ENCODE peak calls at places on chromosomes 16 and 17, in four cellular contexts. D is HepG2, T is GM12878, J is SK-N-SH. G is an unnamed sample. For H3K4me1, the result is how much of the 10 kb centered on the place peaks cover.

GRCh38 chr17:44278006-44278405 is 10.1 kb upstream of the SLC4A1 start:
- DNase-seq in T (no peak), J (no peak), D (no peak), G (no peak)

GRCh38 chr16:9846362-9847099 is 335.7 kb downstream of the GRIN2A start:
- DNase-seq in T (no peak), J (no peak), D (no peak), G (no peak)

GRCh38 chr17:2867441-2868424 is 71.5 kb downstream of the RAP1GAP2 start:
- DNase-seq in J (no peak), D (peak), T (no peak), G (no peak)

GRCh38 chr16:57834936-57835335 is 32.6 kb upstream of the KIFC3 start:
- DNase-seq in D (no peak), T (no peak), J (no peak), G (no peak)

GRCh38 chr17:70021726-70022125 is 53.3 kb upstream of the KCNJ16 start:
- DNase-seq in T (no peak), D (no peak), J (no peak), G (no peak)

GRCh38 chr17:68704897-68705296 is 103.7 kb upstream of the FAM20A start:
- DNase-seq in D (no peak), T (no peak), J (no peak), G (no peak)

GRCh38 chr17:64004903-64005733 is 7.0 kb downstream of the PRR29 start:
- DNase-seq in D (no peak), T (no peak), J (peak), G (no peak)

GRCh38 chr16:69520413-69520799 is 45.4 kb upstream of the NFAT5 start:
- DNase-seq in D (no peak), T (no peak), J (no peak), G (no peak)

GRCh38 chr16:56736476-56736875 is 6.5 kb downstream of the NUP93 start:
- DNase-seq in D (no peak), T (no peak), J (no peak), G (no peak)

GRCh38 chr16:51050379-51050710 is 100.7 kb downstream of the SALL1 start:
- DNase-seq in D (peak), T (no peak), J (no peak), G (no peak)

GRCh38 chr17:12985431-12986285 is 32.2 kb downstream of the ELAC2 start:
- DNase-seq in J (no peak), T (no peak), D (no peak), G (no peak)
- TF ChIP-seq CTCF in J (no peak), T (no peak), D (no peak), G (no peak)

GRCh38 chr17:39626671-39627169 is at the start of gene PPP1R1B:
- DNase-seq in J (peak), T (no peak), D (no peak), G (no peak)

GRCh38 chr17:39627717-39628516 is 1.2 kb downstream of the PPP1R1B start:
- DNase-seq in T (no peak), D (no peak), J (no peak), G (no peak)

GRCh38 chr17:39626171-39626670 is 531 bp upstream of the PPP1R1B start:
- DNase-seq in J (peak), D (no peak), T (no peak), G (no peak)

GRCh38 chr17:39628655-39629493 is 2.1 kb downstream of the PPP1R1B start:
- DNase-seq in D (no peak), J (no peak), T (no peak), G (no peak)

DNA sequence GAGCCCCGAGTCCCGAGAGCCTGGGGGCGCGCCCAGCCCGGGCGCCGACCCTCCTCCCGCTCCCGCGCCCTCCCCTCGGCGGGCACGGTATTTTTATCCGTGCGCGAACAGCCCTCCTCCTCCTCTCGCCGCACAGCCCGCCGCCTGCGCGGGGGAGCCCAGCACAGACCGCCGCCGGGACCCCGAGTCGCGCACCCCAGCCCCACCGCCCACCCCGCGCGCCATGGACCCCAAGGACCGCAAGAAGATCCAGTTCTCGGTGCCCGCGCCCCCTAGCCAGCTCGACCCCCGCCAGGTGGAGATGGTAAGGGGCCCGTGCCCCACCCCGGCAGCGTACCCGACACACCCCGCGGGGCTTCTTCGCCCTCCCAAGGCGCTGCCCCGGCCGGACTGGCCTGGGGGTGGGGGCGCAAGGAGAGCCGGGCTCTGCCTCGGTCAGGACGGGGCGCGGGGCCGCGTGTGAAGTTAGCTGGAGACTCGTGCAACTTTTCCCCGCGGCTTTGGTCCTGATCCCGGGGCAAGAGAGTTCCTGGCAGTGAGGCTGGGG is 491 bp downstream of the PPP1R1B start:
- DNase-seq in T (no peak), D (no peak), J (peak), G (no peak)
- H3K4me1 ChIP-seq in T (under half), D (half or more), J (under half), G (under half)

DNA sequence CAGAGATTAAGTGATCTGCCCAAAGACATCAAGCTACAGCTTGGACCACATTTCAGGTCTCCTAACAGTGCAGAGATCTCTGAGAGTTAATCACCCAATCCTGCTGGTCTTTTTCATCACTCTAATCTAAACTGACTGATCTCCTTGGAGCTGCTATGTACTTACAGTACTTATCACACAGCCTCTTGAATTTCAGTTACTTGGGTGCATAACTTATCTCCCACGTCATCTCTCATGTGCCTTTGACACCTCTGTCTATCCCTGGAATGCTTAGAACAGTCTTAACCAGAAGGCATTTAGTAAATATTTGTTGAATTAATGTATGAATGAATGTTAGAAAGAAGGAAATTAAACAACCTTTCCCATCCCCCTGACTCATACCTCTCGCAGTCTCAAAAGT is 139.1 kb downstream of the SNX11 start:
- DNase-seq in D (no peak), T (no peak), J (no peak), G (no peak)
- TF ChIP-seq EP300 in D (no peak), T (no peak), J (no peak), G (no peak)

GRCh38 chr17:33288954-33289353 is 4.1 kb downstream of the ASIC2 start:
- DNase-seq in T (no peak), J (no peak), D (no peak), G (no peak)

GRCh38 chr17:33292184-33292980 is 713 bp downstream of the ASIC2 start:
- DNase-seq in J (peak), T (no peak), D (no peak), G (no peak)

GRCh38 chr17:33292981-33293867 is at the start of gene ASIC2:
- DNase-seq in D (no peak), J (peak), T (no peak), G (peak)

GRCh38 chr17:33290156-33290697 is 2.9 kb downstream of the ASIC2 start:
- DNase-seq in T (no peak), D (no peak), J (no peak), G (no peak)

DNA sequence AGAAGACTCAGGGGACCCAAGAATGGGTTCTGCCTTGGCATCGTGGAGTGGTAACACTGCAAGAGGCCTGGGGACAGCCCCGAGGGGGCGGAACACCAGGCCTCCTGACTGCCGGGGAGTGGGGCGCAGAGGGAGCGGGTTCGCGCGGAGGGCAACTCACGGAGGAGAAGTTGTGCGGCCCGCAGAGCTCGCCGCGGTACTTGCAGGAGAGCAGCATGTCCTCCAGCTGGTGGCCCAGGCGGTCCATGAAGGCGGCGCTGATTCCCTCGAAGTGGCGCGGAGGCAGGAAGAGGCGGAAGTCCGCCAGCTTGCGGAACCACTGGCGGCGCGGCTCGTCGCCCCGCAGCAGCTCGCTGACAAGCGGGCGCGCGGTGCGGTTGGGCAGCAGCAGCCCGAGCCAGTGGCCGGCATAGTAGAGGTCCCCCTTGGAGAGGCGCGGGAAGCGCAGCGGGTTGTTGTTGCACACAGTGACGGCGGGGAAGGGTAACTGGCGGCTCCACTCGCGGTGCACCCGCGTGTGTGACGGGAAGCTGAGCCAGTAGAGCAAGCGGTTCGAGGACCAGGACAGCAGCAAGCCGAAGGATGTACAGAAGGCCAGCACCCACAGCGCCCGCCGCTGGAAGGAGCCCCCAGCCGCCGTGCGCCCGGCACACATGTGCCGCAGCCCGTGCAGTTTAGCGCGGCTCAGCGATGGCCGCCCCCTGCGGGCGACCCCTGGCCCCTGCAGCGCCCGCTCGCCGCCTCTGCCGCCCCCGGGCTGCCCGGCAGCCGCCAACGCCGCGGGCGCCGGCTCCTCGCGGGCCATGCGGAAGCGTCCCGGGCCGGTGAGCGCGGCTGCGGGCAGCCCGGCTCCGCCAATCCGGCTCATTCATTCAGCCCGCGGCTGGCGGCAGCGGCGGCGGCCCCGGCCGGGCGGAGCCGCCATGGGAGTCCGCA is 1.6 kb downstream of the ASIC2 start:
- DNase-seq in D (no peak), T (no peak), J (peak), G (no peak)
- TF ChIP-seq CTCF in D (no peak), T (no peak), J (peak), G (no peak)

GRCh38 chr16:720507-720989 is 398 bp upstream of the ANTKMT start:
- DNase-seq in J (peak), D (no peak), T (no peak), G (no peak)
- H3K4me1 ChIP-seq in J (under half), D (under half), T (under half), G (under half)

DNA sequence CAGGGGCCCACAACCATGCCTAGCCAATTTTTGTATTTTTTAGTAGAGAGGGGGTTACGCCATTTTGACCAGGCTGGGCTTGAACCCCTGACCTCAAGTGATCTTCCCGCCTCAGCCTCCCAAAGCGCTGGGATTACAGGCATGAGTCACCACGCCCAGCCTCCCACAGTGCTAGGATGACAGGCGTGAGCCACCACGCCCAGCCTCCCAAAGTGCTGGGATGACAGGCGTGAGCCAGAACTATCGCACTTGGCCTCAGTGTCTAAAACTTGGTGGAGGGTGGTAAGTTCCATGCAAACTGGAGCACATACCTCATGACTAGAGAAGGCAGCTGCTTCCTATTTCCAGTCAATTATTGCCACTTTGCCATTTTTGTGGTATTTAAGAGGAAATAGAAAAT is 7.1 kb downstream of the HSD17B2 start:
- DNase-seq in T (no peak), D (no peak), J (no peak), G (no peak)
- TF ChIP-seq EP300 in T (no peak), D (no peak), J (no peak), G (no peak)

GRCh38 chr16:64008131-64008530 is 1113.7 kb downstream of the CDH11 start:
- DNase-seq in J (no peak), T (no peak), D (no peak), G (no peak)
- TF ChIP-seq CTCF in J (no peak), T (no peak), D (no peak), G (no peak)

DNA sequence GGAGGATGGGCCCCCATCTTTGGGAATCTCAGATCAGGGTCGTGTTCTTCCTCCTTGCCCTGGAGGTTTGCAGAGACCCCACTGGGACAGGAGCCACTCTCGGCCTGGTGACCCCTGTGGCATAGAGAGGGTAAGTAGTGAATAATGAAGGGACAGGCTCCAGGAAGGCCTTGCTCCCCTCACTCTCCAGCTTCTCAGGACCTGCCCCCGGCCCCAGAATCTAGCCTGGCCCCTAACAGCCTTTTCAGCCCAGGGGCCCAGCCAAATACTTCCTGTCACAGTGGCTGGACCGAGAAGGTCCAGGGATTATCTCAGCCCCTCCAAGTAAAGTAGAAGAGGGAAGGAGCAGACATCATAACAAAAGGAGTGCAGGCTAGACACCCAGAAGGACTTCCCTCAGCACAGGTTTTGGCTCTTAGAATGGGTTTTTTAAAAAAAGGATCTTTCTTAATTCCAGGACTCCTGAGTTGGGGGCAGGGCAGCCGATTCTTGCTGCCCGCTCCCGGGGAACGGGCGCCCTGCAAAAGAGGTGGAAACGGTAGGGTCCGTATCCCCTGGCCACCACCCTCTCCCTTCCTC is 637 bp upstream of the NXPH3 start:
- DNase-seq in T (no peak), D (no peak), J (peak), G (no peak)
- H3K4me1 ChIP-seq in T (under half), D (under half), J (under half), G (under half)

DNA sequence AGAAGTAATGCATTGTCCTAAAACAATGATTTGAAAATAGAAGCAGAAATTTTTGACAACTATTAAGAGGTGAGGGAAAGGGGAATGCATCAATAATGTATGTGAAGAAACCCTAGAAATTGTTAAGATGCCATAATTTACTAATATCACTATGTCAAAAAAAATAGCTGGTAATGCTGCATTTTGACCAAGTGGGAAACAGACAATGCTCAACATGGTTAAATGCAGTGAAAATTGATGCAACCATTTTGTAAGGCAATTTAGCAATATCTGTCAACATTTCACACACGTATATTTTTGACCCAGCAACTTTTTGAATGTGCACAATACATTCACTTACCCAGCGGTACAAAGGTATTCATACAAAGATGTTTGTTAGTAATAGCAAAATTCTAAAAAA is 381.6 kb downstream of the CDH11 start:
- DNase-seq in J (no peak), T (no peak), D (no peak), G (no peak)
- TF ChIP-seq EP300 in J (no peak), T (no peak), D (no peak), G (no peak)